ENCODE peak calls at places on chromosomes 11 and 22, in ten cellular contexts. One of them, this sample, is unnamed. For H3K27me3, the result is how much of the 10 kb centered on the place peaks cover.

GRCh38 chr11:120249279-120250022 is 9.5 kb downstream of the POU2F3 start:
- DNase-seq in H9: no peak
- DNase-seq in SK-N-SH: no peak
- DNase-seq in WERI-Rb-1: no peak
- DNase-seq in upper lobe of left lung: no peak
- DNase-seq in left ventricle myocardium inferior: no peak
- DNase-seq in stomach: no peak
- DNase-seq in ovary: no peak
- DNase-seq in heart right ventricle: no peak
- DNase-seq in CD8-positive, alpha-beta T cell: no peak
- DNase-seq in this sample: no peak

GRCh38 chr22:25203082-25203481 is 3.4 kb downstream of the CRYBB3 start:
- DNase-seq in H9: no peak
- DNase-seq in heart right ventricle: no peak
- DNase-seq in upper lobe of left lung: no peak
- DNase-seq in SK-N-SH: no peak
- DNase-seq in CD8-positive, alpha-beta T cell: no peak
- DNase-seq in WERI-Rb-1: no peak
- DNase-seq in left ventricle myocardium inferior: no peak
- DNase-seq in stomach: no peak
- DNase-seq in ovary: no peak
- DNase-seq in this sample: no peak

GRCh38 chr11:120512727-120513435 is 1.3 kb downstream of the GRIK4 start:
- DNase-seq in upper lobe of left lung: peak
- DNase-seq in SK-N-SH: peak
- DNase-seq in WERI-Rb-1: peak
- DNase-seq in H9: no peak
- DNase-seq in heart right ventricle: no peak
- DNase-seq in ovary: peak
- DNase-seq in CD8-positive, alpha-beta T cell: no peak
- DNase-seq in stomach: peak
- DNase-seq in left ventricle myocardium inferior: no peak
- DNase-seq in this sample: no peak

GRCh38 chr11:134374891-134375550 is 37.0 kb downstream of the B3GAT1 start:
- DNase-seq in ovary: no peak
- DNase-seq in upper lobe of left lung: no peak
- DNase-seq in stomach: no peak
- DNase-seq in heart right ventricle: no peak
- DNase-seq in H9: no peak
- DNase-seq in CD8-positive, alpha-beta T cell: no peak
- DNase-seq in WERI-Rb-1: no peak
- DNase-seq in SK-N-SH: no peak
- DNase-seq in left ventricle myocardium inferior: no peak
- DNase-seq in this sample: no peak

GRCh38 chr22:26570126-26570525 is 19.8 kb downstream of the TPST2 start:
- DNase-seq in CD8-positive, alpha-beta T cell: no peak
- DNase-seq in WERI-Rb-1: no peak
- DNase-seq in SK-N-SH: no peak
- DNase-seq in left ventricle myocardium inferior: no peak
- DNase-seq in stomach: no peak
- DNase-seq in H9: no peak
- DNase-seq in heart right ventricle: no peak
- DNase-seq in upper lobe of left lung: no peak
- DNase-seq in ovary: no peak
- DNase-seq in this sample: no peak

GRCh38 chr11:94028436-94028835 is 7.3 kb downstream of the HEPHL1 start:
- DNase-seq in CD8-positive, alpha-beta T cell: no peak
- DNase-seq in SK-N-SH: no peak
- DNase-seq in heart right ventricle: no peak
- DNase-seq in H9: no peak
- DNase-seq in ovary: no peak
- DNase-seq in WERI-Rb-1: no peak
- DNase-seq in upper lobe of left lung: no peak
- DNase-seq in stomach: no peak
- DNase-seq in left ventricle myocardium inferior: no peak
- DNase-seq in this sample: peak

GRCh38 chr22:32803020-32803758 is 1.7 kb downstream of the TIMP3 start:
- DNase-seq in upper lobe of left lung: peak
- DNase-seq in WERI-Rb-1: peak
- DNase-seq in left ventricle myocardium inferior: peak
- DNase-seq in SK-N-SH: no peak
- DNase-seq in heart right ventricle: no peak
- DNase-seq in ovary: peak
- DNase-seq in H9: no peak
- DNase-seq in CD8-positive, alpha-beta T cell: no peak
- DNase-seq in stomach: no peak
- DNase-seq in this sample: peak

GRCh38 chr11:121326230-121326629 is 33.7 kb downstream of the SC5D start:
- DNase-seq in SK-N-SH: no peak
- DNase-seq in left ventricle myocardium inferior: no peak
- DNase-seq in WERI-Rb-1: no peak
- DNase-seq in H9: no peak
- DNase-seq in heart right ventricle: no peak
- DNase-seq in CD8-positive, alpha-beta T cell: no peak
- DNase-seq in stomach: no peak
- DNase-seq in ovary: no peak
- DNase-seq in upper lobe of left lung: no peak
- DNase-seq in this sample: no peak

GRCh38 chr11:45805305-45806071 is 539 bp downstream of the SLC35C1 start:
- DNase-seq in upper lobe of left lung: no peak
- DNase-seq in SK-N-SH: no peak
- DNase-seq in ovary: peak
- DNase-seq in left ventricle myocardium inferior: peak
- DNase-seq in CD8-positive, alpha-beta T cell: peak
- DNase-seq in stomach: peak
- DNase-seq in heart right ventricle: peak
- DNase-seq in H9: peak
- DNase-seq in WERI-Rb-1: peak
- DNase-seq in this sample: peak

DNA sequence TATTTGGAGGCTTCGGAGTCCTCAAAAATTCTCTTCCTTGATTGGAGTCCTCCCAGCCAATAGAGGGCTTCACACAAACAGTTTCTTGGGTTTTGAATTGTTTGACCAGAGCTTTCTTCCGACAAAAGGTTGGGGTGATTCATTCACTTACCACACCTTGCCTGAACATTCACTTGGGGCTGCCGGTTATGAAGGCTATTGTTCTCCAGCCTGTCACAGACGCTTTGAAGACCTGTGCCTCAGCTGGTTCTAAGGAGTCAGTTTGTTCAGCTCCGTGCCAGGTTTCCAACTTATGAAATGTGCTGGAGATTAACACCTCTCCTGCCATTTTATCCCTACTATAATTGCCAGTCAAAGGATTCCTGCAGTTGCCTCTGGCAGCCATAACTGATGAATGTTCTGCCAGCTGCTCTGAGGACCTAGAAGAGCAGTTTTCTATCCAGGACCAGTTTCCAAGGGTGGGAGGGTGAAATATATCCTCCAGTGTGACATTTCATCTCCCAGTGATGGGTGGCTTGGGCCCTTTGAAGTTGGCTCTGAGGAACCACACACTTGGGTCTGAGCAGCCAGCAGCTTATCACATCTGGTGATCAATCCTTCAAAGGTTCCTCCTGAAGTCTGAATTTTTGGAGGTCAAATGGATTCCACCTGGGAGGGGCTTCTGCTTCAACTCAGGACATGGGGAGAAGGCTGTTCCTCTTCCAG is 31.4 kb downstream of the LIMK2 start:
- DNase-seq in upper lobe of left lung: no peak
- DNase-seq in stomach: no peak
- DNase-seq in ovary: no peak
- DNase-seq in CD8-positive, alpha-beta T cell: no peak
- DNase-seq in WERI-Rb-1: no peak
- DNase-seq in H9: no peak
- DNase-seq in heart right ventricle: no peak
- DNase-seq in SK-N-SH: no peak
- DNase-seq in left ventricle myocardium inferior: no peak
- DNase-seq in this sample: peak
- TF ChIP-seq CTCF in upper lobe of left lung: no peak
- TF ChIP-seq CTCF in stomach: no peak
- TF ChIP-seq CTCF in ovary: no peak
- TF ChIP-seq CTCF in CD8-positive, alpha-beta T cell: no peak
- TF ChIP-seq CTCF in WERI-Rb-1: no peak
- TF ChIP-seq CTCF in H9: no peak
- TF ChIP-seq CTCF in heart right ventricle: no peak
- TF ChIP-seq CTCF in SK-N-SH: no peak
- TF ChIP-seq CTCF in left ventricle myocardium inferior: no peak
- TF ChIP-seq CTCF in this sample: peak

DNA sequence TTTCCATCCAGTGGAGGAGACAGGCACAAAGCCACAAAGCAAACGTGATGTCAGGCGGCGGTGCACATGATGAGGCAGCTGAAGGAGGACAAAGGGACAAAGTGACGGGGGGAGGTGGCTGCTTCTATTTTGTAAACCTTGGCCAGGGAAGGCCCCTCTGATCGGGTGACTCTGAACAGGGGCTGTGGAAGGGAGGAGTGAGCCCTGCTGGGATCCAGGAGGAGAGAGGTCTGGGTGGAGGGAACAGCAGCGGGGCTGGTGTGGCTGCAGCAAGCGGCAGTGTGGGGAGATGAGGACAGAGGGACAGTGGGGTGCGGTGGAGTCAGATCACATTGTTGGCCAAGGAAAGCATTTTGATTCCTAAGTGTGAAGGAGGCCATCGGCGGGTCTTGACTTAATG is 36.7 kb downstream of the SHISAL1 start:
- DNase-seq in WERI-Rb-1: no peak
- DNase-seq in SK-N-SH: no peak
- DNase-seq in upper lobe of left lung: no peak
- DNase-seq in heart right ventricle: no peak
- DNase-seq in stomach: no peak
- DNase-seq in left ventricle myocardium inferior: no peak
- DNase-seq in CD8-positive, alpha-beta T cell: no peak
- DNase-seq in ovary: no peak
- DNase-seq in H9: no peak
- DNase-seq in this sample: no peak
- H3K27me3 ChIP-seq in WERI-Rb-1: under half
- H3K27me3 ChIP-seq in SK-N-SH: under half
- H3K27me3 ChIP-seq in upper lobe of left lung: under half
- H3K27me3 ChIP-seq in heart right ventricle: under half
- H3K27me3 ChIP-seq in stomach: under half
- H3K27me3 ChIP-seq in left ventricle myocardium inferior: under half
- H3K27me3 ChIP-seq in CD8-positive, alpha-beta T cell: under half
- H3K27me3 ChIP-seq in ovary: under half
- H3K27me3 ChIP-seq in H9: under half
- H3K27me3 ChIP-seq in this sample: under half

DNA sequence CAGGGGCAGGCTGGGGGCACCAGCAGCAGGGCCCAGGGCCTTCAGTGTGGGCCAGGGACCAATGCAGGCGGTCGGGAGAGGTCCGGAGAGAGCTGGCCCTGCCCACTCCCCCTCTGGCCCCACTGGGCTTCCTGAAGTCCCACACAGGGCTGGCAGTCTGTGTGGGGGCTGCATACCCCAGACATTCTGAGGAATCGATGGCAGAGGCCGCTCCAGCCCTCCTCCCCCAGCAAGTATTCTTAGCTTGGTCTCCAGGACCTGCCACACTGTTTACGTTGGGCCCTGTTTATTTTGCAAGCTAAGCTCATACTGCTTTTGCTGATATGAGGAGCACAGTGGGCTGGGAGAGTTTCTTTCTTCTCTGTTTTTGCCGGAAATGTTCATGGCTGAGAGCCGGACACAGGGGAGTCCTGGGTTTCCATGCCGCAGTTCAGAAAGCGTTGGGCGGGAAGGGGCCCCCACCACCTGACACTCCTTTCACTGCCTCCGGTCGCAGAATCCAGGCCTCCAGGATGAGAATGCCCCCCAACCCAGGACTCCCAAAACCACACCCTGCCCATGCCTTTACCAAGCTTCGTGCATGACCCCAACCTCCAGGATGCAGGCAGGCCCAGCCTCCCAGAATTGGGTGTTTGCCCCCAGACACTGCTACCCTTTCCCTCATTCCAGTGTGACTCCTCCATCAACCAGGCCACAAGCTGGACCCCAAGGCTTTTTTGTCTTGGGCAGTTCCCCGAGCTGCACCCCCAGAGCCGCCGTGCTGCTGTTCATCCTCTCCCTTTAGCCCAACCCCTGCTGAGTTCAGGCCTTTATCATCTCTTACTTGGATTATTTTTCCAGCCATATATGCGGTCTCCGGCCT is 81.8 kb upstream of the KCNQ1OT1 start:
- DNase-seq in ovary: peak
- DNase-seq in CD8-positive, alpha-beta T cell: peak
- DNase-seq in WERI-Rb-1: no peak
- DNase-seq in upper lobe of left lung: no peak
- DNase-seq in stomach: peak
- DNase-seq in left ventricle myocardium inferior: peak
- DNase-seq in H9: no peak
- DNase-seq in heart right ventricle: peak
- DNase-seq in SK-N-SH: no peak
- DNase-seq in this sample: no peak
- TF ChIP-seq CTCF in ovary: no peak
- TF ChIP-seq CTCF in CD8-positive, alpha-beta T cell: no peak
- TF ChIP-seq CTCF in WERI-Rb-1: no peak
- TF ChIP-seq CTCF in upper lobe of left lung: no peak
- TF ChIP-seq CTCF in stomach: no peak
- TF ChIP-seq CTCF in left ventricle myocardium inferior: no peak
- TF ChIP-seq CTCF in H9: no peak
- TF ChIP-seq CTCF in heart right ventricle: no peak
- TF ChIP-seq CTCF in SK-N-SH: no peak
- TF ChIP-seq CTCF in this sample: no peak

GRCh38 chr22:27669798-27670599 is 131.6 kb downstream of the MN1 start:
- DNase-seq in SK-N-SH: no peak
- DNase-seq in CD8-positive, alpha-beta T cell: no peak
- DNase-seq in stomach: no peak
- DNase-seq in heart right ventricle: no peak
- DNase-seq in left ventricle myocardium inferior: no peak
- DNase-seq in H9: peak
- DNase-seq in WERI-Rb-1: no peak
- DNase-seq in upper lobe of left lung: no peak
- DNase-seq in ovary: no peak
- DNase-seq in this sample: no peak
- H3K27me3 ChIP-seq in SK-N-SH: under half
- H3K27me3 ChIP-seq in CD8-positive, alpha-beta T cell: under half
- H3K27me3 ChIP-seq in stomach: under half
- H3K27me3 ChIP-seq in heart right ventricle: under half
- H3K27me3 ChIP-seq in left ventricle myocardium inferior: under half
- H3K27me3 ChIP-seq in H9: under half
- H3K27me3 ChIP-seq in WERI-Rb-1: under half
- H3K27me3 ChIP-seq in upper lobe of left lung: under half
- H3K27me3 ChIP-seq in ovary: under half
- H3K27me3 ChIP-seq in this sample: under half

DNA sequence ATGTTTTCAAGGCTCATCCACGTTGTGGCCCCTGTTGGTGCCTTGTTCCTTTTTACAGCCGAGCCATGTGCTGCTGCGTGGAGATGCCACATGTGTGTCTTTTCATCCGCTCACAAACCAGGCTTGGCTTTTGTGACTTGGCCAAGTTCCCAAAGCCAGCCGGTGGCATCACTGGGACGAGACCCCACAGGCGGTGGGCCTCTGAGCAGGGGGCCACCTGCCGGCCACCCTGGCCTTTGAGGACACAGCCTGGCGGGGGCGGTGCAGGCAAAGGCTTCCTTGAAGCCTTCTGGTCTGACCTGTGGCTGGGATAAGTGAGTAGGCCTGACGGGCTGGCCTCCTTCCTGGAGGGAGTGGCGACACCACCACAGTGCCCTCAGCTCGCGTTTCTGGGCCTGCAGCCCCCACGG is 10.6 kb downstream of the GRK2 start:
- DNase-seq in left ventricle myocardium inferior: no peak
- DNase-seq in ovary: no peak
- DNase-seq in stomach: peak
- DNase-seq in upper lobe of left lung: peak
- DNase-seq in H9: peak
- DNase-seq in WERI-Rb-1: peak
- DNase-seq in SK-N-SH: no peak
- DNase-seq in heart right ventricle: no peak
- DNase-seq in CD8-positive, alpha-beta T cell: peak
- DNase-seq in this sample: no peak
- TF ChIP-seq CTCF in left ventricle myocardium inferior: peak
- TF ChIP-seq CTCF in ovary: no peak
- TF ChIP-seq CTCF in stomach: no peak
- TF ChIP-seq CTCF in upper lobe of left lung: peak
- TF ChIP-seq CTCF in H9: peak
- TF ChIP-seq CTCF in WERI-Rb-1: peak
- TF ChIP-seq CTCF in SK-N-SH: no peak
- TF ChIP-seq CTCF in heart right ventricle: no peak
- TF ChIP-seq CTCF in CD8-positive, alpha-beta T cell: no peak
- TF ChIP-seq CTCF in this sample: peak

This sample was measured in foreskin keratinocyte.